ENCODE peak calls at places on chromosomes 6 and 20, in five cellular contexts. C, Q, J, S and O are unnamed samples.

GRCh38 chr20:19460386-19460785 is 247.9 kb downstream of the SLC24A3 start:
- DNase-seq in C (no peak), Q (no peak), J (no peak), S (no peak), O (no peak)

GRCh38 chr6:71168233-71168765 is 120.3 kb upstream of the OGFRL1 start:
- DNase-seq in J (no peak), S (no peak), Q (no peak), C (no peak), O (no peak)

GRCh38 chr6:36633915-36634314 is 39.8 kb downstream of the SRSF3 start:
- DNase-seq in Q (no peak), C (peak; percentile 70), S (no peak), J (no peak), O (no peak)

GRCh38 chr6:37020426-37021211 is 15.2 kb downstream of the FGD2 start:
- DNase-seq in C (no peak), J (no peak), Q (no peak), S (no peak), O (no peak)

GRCh38 chr6:10542135-10542689 is 21.1 kb downstream of the GCNT2 start:
- DNase-seq in J (no peak), S (no peak), C (no peak), Q (no peak), O (no peak)

GRCh38 chr6:10140121-10140520 is 274.8 kb downstream of the TFAP2A start:
- DNase-seq in Q (no peak), J (no peak), S (no peak), C (no peak), O (no peak)

GRCh38 chr6:149129401-149130077 is 188.0 kb upstream of the TAB2 start:
- DNase-seq in C (no peak), J (no peak), Q (no peak), S (no peak), O (no peak)

GRCh38 chr6:143840595-143840994 is 2.5 kb upstream of the LTV1 start:
- DNase-seq in Q (no peak), S (no peak), J (no peak), C (no peak), O (no peak)

GRCh38 chr6:138692978-138693909 is 80.3 kb upstream of the CCDC28A start:
- DNase-seq in J (no peak), S (peak; percentile 52), C (peak; percentile 54), Q (peak; percentile 81), O (peak; percentile 48)

GRCh38 chr6:130215526-130215925 is 7.2 kb downstream of the SAMD3 start:
- DNase-seq in C (no peak), J (no peak), S (no peak), Q (no peak), O (no peak)

GRCh38 chr6:5085638-5086293 is 625 bp downstream of the PPP1R3G start:
- DNase-seq in S (no peak), Q (peak; percentile 74), J (no peak), C (no peak), O (no peak)

GRCh38 chr6:106997392-106998257 is 23.1 kb upstream of the CD24 start:
- DNase-seq in J (peak; percentile 12), Q (peak; percentile 86), S (peak; percentile 66), C (peak; percentile 74), O (peak; percentile 47)

GRCh38 chr6:147651249-147652063 is 143.0 kb downstream of the SAMD5 start:
- DNase-seq in Q (no peak), S (no peak), C (no peak), J (no peak), O (no peak)

GRCh38 chr6:14456941-14457340 is 339.4 kb downstream of the CD83 start:
- DNase-seq in S (no peak), J (no peak), C (no peak), Q (no peak), O (no peak)

GRCh38 chr6:163627274-163628062 is 212.9 kb downstream of the QKI start:
- DNase-seq in S (no peak), Q (no peak), C (no peak), J (no peak), O (no peak)

GRCh38 chr6:5782783-5783567 is 223.8 kb downstream of the NRN1 start:
- DNase-seq in S (no peak), Q (no peak), C (peak; percentile 12), J (no peak), O (no peak)

GRCh38 chr20:53621482-53622246 is 28.0 kb upstream of the ZNF217 start:
- DNase-seq in C (peak; percentile 45), Q (peak; percentile 57), S (peak; percentile 59), J (peak; percentile 59), O (peak; percentile 90)

GRCh38 chr20:4401601-4402000 is 320.1 kb upstream of the PRND start:
- DNase-seq in J (no peak), Q (no peak), S (no peak), C (no peak), O (no peak)

GRCh38 chr6:6004147-6004995 is 2.4 kb downstream of the NRN1 start:
- DNase-seq in Q (peak; percentile 55), C (no peak), J (no peak), S (no peak), O (no peak)

GRCh38 chr6:89610149-89610642 is 28.4 kb downstream of the LYRM2 start:
- DNase-seq in C (peak; percentile 40), Q (peak; percentile 90), S (peak; percentile 76), J (peak; percentile 30), O (peak; percentile 19)

GRCh38 chr6:170311696-170312095 is 5.1 kb downstream of the FAM120B start:
- DNase-seq in S (no peak), C (no peak), Q (no peak), J (no peak), O (no peak)

GRCh38 chr20:38875170-38875993 is 50.8 kb upstream of the FAM83D start:
- DNase-seq in Q (no peak), J (peak; percentile 97), C (no peak), S (peak; percentile 27), O (no peak)

GRCh38 chr20:37630161-37630560 is 63.7 kb upstream of the CTNNBL1 start:
- DNase-seq in S (no peak), J (no peak), C (no peak), Q (no peak), O (no peak)

GRCh38 chr6:139373154-139373927 is 1.1 kb downstream of the CITED2 start:
- DNase-seq in S (peak; percentile 49), C (peak; percentile 50), Q (peak; percentile 61), J (peak; percentile 37), O (no peak)

GRCh38 chr20:19291024-19291817 is 78.8 kb downstream of the SLC24A3 start:
- DNase-seq in J (no peak), C (no peak), Q (no peak), S (no peak), O (no peak)

GRCh38 chr6:51855310-51856082 is 231.9 kb downstream of the PKHD1 start:
- DNase-seq in Q (no peak), S (peak; percentile 47), J (peak; percentile 11), C (peak; percentile 79), O (peak; percentile 41)

GRCh38 chr6:170279977-170280688 is 10.7 kb downstream of the DLL1 start:
- DNase-seq in S (peak; percentile 39), C (no peak), Q (no peak), J (no peak), O (no peak)

GRCh38 chr6:53240139-53240538 is 91.5 kb upstream of the GCM1 start:
- DNase-seq in Q (no peak), S (no peak), C (no peak), J (no peak), O (no peak)

DNA sequence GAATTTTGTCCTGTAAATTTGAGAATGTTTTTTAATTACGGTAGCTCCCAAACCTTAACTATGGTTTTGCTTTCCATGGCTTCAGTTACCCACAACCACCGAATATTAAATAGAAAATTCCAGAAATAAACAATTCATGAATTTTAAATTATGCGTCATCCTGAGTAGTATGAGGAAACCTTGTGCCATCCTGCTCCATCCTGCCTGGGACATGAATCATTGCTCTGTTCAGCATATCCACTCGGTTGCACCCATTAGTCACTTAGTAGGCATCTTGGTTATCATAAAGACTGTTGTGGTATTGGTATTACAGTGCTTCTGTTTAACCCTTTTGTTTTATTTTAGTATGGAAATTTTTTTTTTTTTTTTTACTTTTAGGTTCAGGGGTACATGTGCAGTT is 39.7 kb downstream of the KCNS1 start:
- DNase-seq in J (no peak), Q (no peak), C (no peak), S (no peak), O (peak; percentile 26)
- TF ChIP-seq SIN3A in J (no peak), Q (no peak), C (no peak), S (no peak), O (no peak)

DNA sequence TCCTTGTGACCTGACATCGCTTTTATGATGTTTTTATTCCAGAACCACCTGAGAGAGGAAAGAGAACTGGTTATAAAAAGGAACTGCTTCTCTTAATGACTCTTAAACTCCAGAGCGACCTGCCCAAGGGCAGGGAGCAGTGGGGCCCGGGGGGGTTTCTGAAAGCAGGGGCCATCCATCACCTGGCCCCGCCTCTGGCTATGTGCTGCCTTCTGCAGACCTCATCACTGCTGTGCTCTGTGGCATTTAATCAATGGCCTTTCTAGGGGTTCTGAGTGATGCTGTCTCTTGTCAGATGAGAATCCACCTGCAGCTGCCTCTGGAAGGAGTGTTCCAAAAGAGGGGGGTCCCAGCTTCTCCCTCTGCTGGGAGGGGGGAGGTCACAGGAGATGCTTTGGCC is 177.0 kb upstream of the SULF2 start:
- DNase-seq in C (no peak), S (no peak), Q (no peak), J (no peak), O (no peak)
- TF ChIP-seq ATF3 in C (no peak), S (no peak), Q (no peak), J (no peak), O (no peak)

GRCh38 chr6:42460892-42461291 is 9.2 kb upstream of the TRERF1 start:
- DNase-seq in C (no peak), Q (no peak), S (no peak), J (no peak), O (no peak)
- TF ChIP-seq YY1 in C (no peak), Q (no peak), S (no peak), J (no peak), O (no peak)

GRCh38 chr20:63254536-63255384 is 497 bp upstream of the NKAIN4 start:
- DNase-seq in Q (peak; percentile 76), J (no peak), C (no peak), S (no peak), O (no peak)

GRCh38 chr20:63254237-63254535 is at the start of gene NKAIN4:
- DNase-seq in J (no peak), C (no peak), Q (no peak), S (no peak), O (no peak)

GRCh38 chr20:63257629-63258028 is 3.4 kb upstream of the NKAIN4 start:
- DNase-seq in C (no peak), S (no peak), J (no peak), Q (no peak), O (no peak)

GRCh38 chr20:63256954-63257353 is 2.7 kb upstream of the NKAIN4 start:
- DNase-seq in J (no peak), C (no peak), S (no peak), Q (no peak), O (no peak)

DNA sequence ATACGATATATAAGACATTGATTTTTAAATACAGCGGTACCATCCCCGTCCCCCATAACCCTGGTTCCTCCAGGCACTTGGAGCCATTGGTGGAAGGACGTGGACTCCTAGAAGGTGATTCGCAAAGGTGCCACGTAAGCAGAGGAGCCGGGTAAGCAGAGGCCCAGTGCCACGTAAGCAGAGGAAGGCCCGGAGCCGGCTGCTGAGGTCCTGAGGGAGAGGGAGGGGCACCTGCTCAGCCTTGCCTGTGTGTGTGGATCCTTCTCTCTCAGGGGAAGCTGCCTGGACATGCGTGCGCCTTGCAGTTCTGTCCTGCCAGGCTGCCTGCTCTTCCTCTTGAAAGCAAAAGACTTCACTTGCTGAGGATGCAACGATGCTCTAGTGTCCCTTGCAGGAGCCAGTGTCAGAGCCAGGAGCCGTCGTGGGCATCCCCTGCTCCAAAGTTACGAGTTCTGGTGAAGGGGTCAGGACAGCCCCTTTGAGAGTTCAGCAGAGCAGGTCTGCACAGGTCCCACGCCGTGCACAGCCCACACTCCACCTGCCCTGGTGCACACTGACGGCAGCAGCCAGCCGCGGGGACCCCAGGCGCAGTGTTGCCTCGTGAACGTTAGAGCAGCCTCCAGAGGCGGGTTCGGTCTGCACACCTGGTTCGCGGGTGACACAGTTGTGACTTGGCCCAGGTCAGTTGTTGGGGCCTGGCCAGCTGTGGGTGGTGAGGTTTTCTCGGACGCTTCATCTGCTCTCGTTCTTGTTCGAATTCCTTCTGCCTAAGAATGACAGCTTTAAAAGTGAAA is 1.8 kb upstream of the NKAIN4 start:
- DNase-seq in C (no peak), S (no peak), J (no peak), Q (no peak), O (no peak)
- TF ChIP-seq SIN3A in C (no peak), S (no peak), J (no peak), Q (no peak), O (no peak)